ENCODE peak calls at places on chromosomes 3 and 15, in four cellular contexts. W is HepG2, N is K562, U is GM12878. S is an unnamed sample.

GRCh38 chr15:74215958-74216357 is 13.4 kb upstream of the STRA6 start:
- DNase-seq in W (no peak), N (no peak), U (no peak), S (no peak)

GRCh38 chr3:136994772-136995516 is 37.2 kb downstream of the IL20RB start:
- DNase-seq in W (no peak), N (no peak), U (no peak), S (no peak)

GRCh38 chr3:134249442-134249841 is 1.2 kb downstream of the RYK start:
- DNase-seq in W (no peak), N (no peak), U (no peak), S (no peak)

GRCh38 chr15:88655780-88656488 is 17.1 kb downstream of the ISG20 start:
- DNase-seq in W (no peak), N (no peak), U (no peak), S (no peak)

GRCh38 chr3:77189684-77190083 is 149.8 kb downstream of the ROBO2 start:
- DNase-seq in W (no peak), N (no peak), U (no peak), S (no peak)

GRCh38 chr3:171813897-171814460 is 3.7 kb upstream of the PLD1 start:
- DNase-seq in W (no peak), N (peak; percentile 29), U (peak; percentile 83), S (no peak)

GRCh38 chr3:138089091-138089490 is 26.3 kb downstream of the DZIP1L start:
- DNase-seq in W (peak; percentile 11), N (no peak), U (no peak), S (no peak)

GRCh38 chr15:37891754-37892368 is 42.6 kb upstream of the TMCO5A start:
- DNase-seq in W (peak; percentile 23), N (no peak), U (no peak), S (peak; percentile 39)

GRCh38 chr15:41018534-41018933 is 65.3 kb downstream of the CHAC1 start:
- DNase-seq in W (no peak), N (no peak), U (no peak), S (no peak)

GRCh38 chr15:73941871-73942635 is 15.8 kb downstream of the LOXL1 start:
- DNase-seq in W (no peak), N (no peak), U (no peak), S (no peak)

GRCh38 chr3:187264051-187264450 is 27.5 kb downstream of the MASP1 start:
- DNase-seq in W (peak; percentile 72), N (no peak), U (no peak), S (peak; percentile 6)

GRCh38 chr3:66267031-66267430 is 46.2 kb downstream of the SLC25A26 start:
- DNase-seq in W (no peak), N (no peak), U (no peak), S (no peak)

GRCh38 chr15:74432968-74433591 is 678 bp downstream of the SEMA7A start:
- DNase-seq in W (no peak), N (peak; percentile 44), U (no peak), S (no peak)

GRCh38 chr15:52163321-52164190 is 27.6 kb downstream of the GNB5 start:
- DNase-seq in W (no peak), N (no peak), U (no peak), S (no peak)

GRCh38 chr3:48472673-48472922 is 26.1 kb downstream of the ATRIP start:
- DNase-seq in W (no peak), N (peak; percentile 42), U (no peak), S (peak; percentile 50)

GRCh38 chr15:52651868-52652267 is 27.3 kb downstream of the ATOSA start:
- DNase-seq in W (peak; percentile 80), N (peak; percentile 56), U (no peak), S (peak; percentile 67)

GRCh38 chr3:143820466-143821221 is 27.6 kb downstream of the SLC9A9 start:
- DNase-seq in W (no peak), N (no peak), U (no peak), S (no peak)

GRCh38 chr3:87206070-87206469 is 21.0 kb upstream of the CHMP2B start:
- DNase-seq in W (peak; percentile 82), N (no peak), U (no peak), S (no peak)

GRCh38 chr3:27200721-27201434 is 168.3 kb downstream of the NEK10 start:
- DNase-seq in W (no peak), N (no peak), U (no peak), S (no peak)

GRCh38 chr3:107988464-107989156 is 102.2 kb downstream of the CD47 start:
- DNase-seq in W (no peak), N (no peak), U (no peak), S (no peak)

GRCh38 chr15:51367322-51367976 is 26.0 kb downstream of the GLDN start:
- DNase-seq in W (no peak), N (no peak), U (no peak), S (no peak)

GRCh38 chr15:43134157-43134637 is 811 bp downstream of the TMEM62 start:
- DNase-seq in W (no peak), N (no peak), U (no peak), S (no peak)

GRCh38 chr15:77831989-77832388 is 199.3 kb upstream of the LINGO1 start:
- DNase-seq in W (no peak), N (no peak), U (no peak), S (no peak)

GRCh38 chr3:65618599-65618998 is 420.1 kb downstream of the MAGI1 start:
- DNase-seq in W (no peak), N (no peak), U (no peak), S (no peak)

GRCh38 chr3:53168175-53168923 is 7.3 kb downstream of the PRKCD start:
- DNase-seq in W (no peak), N (no peak), U (no peak), S (no peak)

GRCh38 chr3:186097663-186098451 is 11.0 kb downstream of the ETV5 start:
- DNase-seq in W (peak; percentile 99), N (peak; percentile 52), U (no peak), S (peak; percentile 71)

GRCh38 chr3:113194747-113195400 is 16.5 kb upstream of the BOC start:
- DNase-seq in W (no peak), N (no peak), U (no peak), S (no peak)

GRCh38 chr3:169914321-169914720 is 2.9 kb downstream of the SAMD7 start:
- DNase-seq in W (no peak), N (no peak), U (no peak), S (no peak)

GRCh38 chr15:41814534-41814933 is 13.4 kb upstream of the JMJD7 start:
- DNase-seq in W (no peak), N (no peak), U (no peak), S (no peak)

GRCh38 chr3:156382458-156383346 is 172.2 kb downstream of the SSR3 start:
- DNase-seq in W (peak; percentile 24), N (peak; percentile 52), U (no peak), S (peak; percentile 65)

GRCh38 chr3:95613993-95614392 is 1200.4 kb upstream of the EPHA6 start:
- DNase-seq in W (no peak), N (no peak), U (no peak), S (no peak)

GRCh38 chr3:55531266-55531665 is 44.2 kb upstream of the WNT5A start:
- DNase-seq in W (no peak), N (no peak), U (no peak), S (no peak)

GRCh38 chr3:48408823-48409281 is 21.0 kb downstream of the PLXNB1 start:
- DNase-seq in W (no peak), N (no peak), U (no peak), S (no peak)

GRCh38 chr3:29486917-29487316 is 206.0 kb downstream of the RBMS3 start:
- DNase-seq in W (no peak), N (no peak), U (no peak), S (no peak)

GRCh38 chr3:115217678-115218451 is 70.8 kb upstream of the ZBTB20 start:
- DNase-seq in W (peak; percentile 32), N (no peak), U (no peak), S (peak; percentile 28)

GRCh38 chr15:101028321-101028720 is 109.2 kb downstream of the LRRK1 start:
- DNase-seq in W (no peak), N (no peak), U (no peak), S (no peak)

GRCh38 chr15:81268881-81269601 is 54.9 kb downstream of the STARD5 start:
- DNase-seq in W (no peak), N (no peak), U (no peak), S (no peak)

GRCh38 chr15:98904466-98905048 is 103.0 kb downstream of the PGPEP1L start:
- DNase-seq in W (peak; percentile 41), N (peak; percentile 51), U (no peak), S (peak; percentile 64)
- TF ChIP-seq TARDBP in W (no peak), N (no peak), U (no peak), S (no peak)

GRCh38 chr3:4809970-4810369 is 169.3 kb upstream of the BHLHE40 start:
- DNase-seq in W (no peak), N (no peak), U (no peak), S (no peak)
- TF ChIP-seq SP1 in W (no peak), N (no peak), U (no peak), S (no peak)

DNA sequence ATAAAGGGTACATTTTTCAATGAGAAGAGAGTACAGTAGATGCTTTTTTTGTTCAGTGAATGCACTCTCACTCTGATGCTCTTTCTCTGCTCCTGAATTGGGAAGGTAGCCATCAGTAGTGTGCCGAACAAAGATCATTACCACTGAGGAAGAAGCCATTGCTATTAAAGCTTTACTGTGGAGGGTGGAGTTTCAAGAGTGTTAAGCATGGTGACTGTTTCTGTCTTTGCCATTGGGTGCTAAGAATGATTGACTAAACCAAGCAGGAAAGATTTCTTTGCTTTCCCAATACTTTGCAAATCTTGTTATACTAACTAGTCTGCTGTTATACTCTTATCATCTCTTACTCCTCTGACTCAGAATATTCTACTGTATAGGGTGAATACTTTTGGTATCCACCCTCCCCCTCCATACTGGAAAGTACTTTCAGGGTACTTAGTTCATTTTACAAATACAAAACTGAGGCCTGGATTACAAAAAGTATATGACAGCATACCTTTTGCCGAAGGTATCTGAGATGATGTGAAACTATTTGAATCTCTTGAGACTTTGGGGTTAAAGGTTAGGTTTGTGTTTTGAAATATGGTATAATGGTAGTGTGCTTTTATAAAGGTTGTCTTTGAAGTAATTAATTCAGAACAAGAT is 1.7 kb downstream of the RAB11A start:
- DNase-seq in W (peak; percentile 40), N (peak; percentile 32), U (no peak), S (peak; percentile 25)
- TF ChIP-seq TARDBP in W (no peak), N (no peak), U (no peak), S (no peak)

GRCh38 chr3:194204793-194205065 is 68.8 kb downstream of the HES1 start:
- DNase-seq in W (no peak), N (no peak), U (no peak), S (no peak)

GRCh38 chr3:194206375-194206774 is 70.4 kb downstream of the HES1 start:
- DNase-seq in W (no peak), N (no peak), U (no peak), S (no peak)

GRCh38 chr3:194204036-194204792 is 68.3 kb downstream of the HES1 start:
- DNase-seq in W (no peak), N (no peak), U (no peak), S (no peak)

GRCh38 chr3:194203482-194204035 is 67.6 kb downstream of the HES1 start:
- DNase-seq in W (no peak), N (no peak), U (no peak), S (no peak)

DNA sequence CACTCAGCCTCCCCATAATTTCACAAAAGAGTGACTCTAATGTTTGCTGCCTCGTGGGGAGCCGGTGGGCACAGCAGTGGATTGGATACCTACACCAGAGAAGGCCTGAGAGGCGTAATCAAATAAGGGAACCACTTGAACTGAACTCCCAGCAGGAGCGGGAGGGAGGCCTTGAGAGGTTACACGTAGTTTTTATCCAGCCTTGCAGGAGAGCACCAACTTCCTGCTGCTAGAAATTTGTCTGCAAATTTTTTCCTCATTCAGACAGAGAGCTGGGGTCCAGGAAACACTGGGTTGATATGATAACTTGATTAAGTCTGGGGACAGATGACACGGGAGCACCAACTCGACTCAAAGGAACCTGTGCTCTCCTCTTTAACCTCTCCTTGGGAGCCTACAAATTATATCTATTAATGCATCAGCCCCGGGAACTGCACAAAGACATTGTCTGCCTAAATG is 69.8 kb downstream of the HES1 start:
- DNase-seq in W (no peak), N (no peak), U (no peak), S (peak; percentile 28)
- TF ChIP-seq SP1 in W (no peak), N (no peak), U (no peak), S (no peak)